ENCODE peak calls at places on chromosome 21, in six cellular contexts. I, K, J, B, R and Q are unnamed samples.

GRCh38 chr21:26966978-26967913 is at the start of gene ADAMTS5:
- DNase-seq in I (peak; percentile 59), K (peak; percentile 28), B (peak; percentile 13), R (peak; percentile 79), J (peak; percentile 52), Q (no peak)

GRCh38 chr21:35512321-35512720 is 463.2 kb upstream of the RUNX1 start:
- DNase-seq in K (no peak), J (no peak), R (no peak), I (no peak), B (no peak), Q (no peak)

GRCh38 chr21:32524010-32524719 is 61.2 kb downstream of the TCP10L start:
- DNase-seq in K (no peak), J (no peak), R (peak; percentile 62), B (no peak), I (no peak), Q (no peak)

GRCh38 chr21:17829472-17829871 is 10.3 kb upstream of the C21orf91 start:
- DNase-seq in R (peak; percentile 57), J (no peak), I (no peak), K (no peak), B (no peak), Q (no peak)

GRCh38 chr21:31612889-31613785 is 46.4 kb upstream of the SOD1 start:
- DNase-seq in B (no peak), K (no peak), R (peak; percentile 16), J (no peak), I (no peak), Q (no peak)

GRCh38 chr21:42107881-42108553 is 36.9 kb downstream of the UMODL1 start:
- DNase-seq in B (no peak), I (peak; percentile 93), R (peak; percentile 75), J (peak; percentile 85), K (peak; percentile 65), Q (peak; percentile 40)

GRCh38 chr21:45698493-45698947 is 55.0 kb downstream of the PCBP3 start:
- DNase-seq in J (no peak), R (peak; percentile 84), K (peak; percentile 23), B (peak; percentile 58), I (no peak), Q (no peak)

GRCh38 chr21:45987121-45987711 is 5.6 kb downstream of the COL6A1 start:
- DNase-seq in J (no peak), R (no peak), B (no peak), I (no peak), K (no peak), Q (no peak)

GRCh38 chr21:42923553-42924432 is 1.6 kb downstream of the ERVH48-1 start:
- DNase-seq in R (peak; percentile 93), B (peak; percentile 49), I (peak; percentile 87), J (peak; percentile 93), K (peak; percentile 87), Q (peak; percentile 28)

GRCh38 chr21:45302082-45303061 is 14.7 kb upstream of the POFUT2 start:
- DNase-seq in J (no peak), I (no peak), K (no peak), R (no peak), B (peak; percentile 97), Q (peak; percentile 58)